ENCODE peak calls at places on chromosomes 13 and 19, in seven cellular contexts. Z, E, S, A, T, Q and D are unnamed samples.
A peak's percentile ranks its signal among the peaks of the same experiment; 100 is the strongest.

GRCh38 chr13:109941951-109942350 is 155.6 kb upstream of the IRS2 start:
- DNase-seq in Z (no peak), E (no peak), S (no peak), A (peak; percentile 28), T (no peak), Q (no peak), D (no peak)

GRCh38 chr13:97261254-97262015 is 39.3 kb downstream of the MBNL2 start:
- DNase-seq in Z (no peak), E (peak; percentile 47), S (no peak), A (no peak), T (no peak), Q (no peak), D (no peak)

GRCh38 chr19:4327877-4328242 is 10.8 kb downstream of the STAP2 start:
- DNase-seq in Z (no peak), E (no peak), S (no peak), A (no peak), T (no peak), Q (no peak), D (no peak)

GRCh38 chr19:33646306-33646705 is 24.6 kb downstream of the CHST8 start:
- DNase-seq in Z (no peak), E (no peak), S (no peak), A (no peak), T (no peak), Q (no peak), D (no peak)

GRCh38 chr13:24623141-24623665 is 57.0 kb upstream of the ATP12A start:
- DNase-seq in Z (no peak), E (no peak), S (no peak), A (no peak), T (no peak), Q (no peak), D (no peak)

GRCh38 chr19:32652893-32653625 is 21.9 kb downstream of the ANKRD27 start:
- DNase-seq in Z (no peak), E (no peak), S (peak; percentile 50), A (no peak), T (peak; percentile 17), Q (no peak), D (no peak)

GRCh38 chr19:21569497-21569870 is 64.1 kb downstream of the ZNF429 start:
- DNase-seq in Z (no peak), E (no peak), S (no peak), A (no peak), T (no peak), Q (no peak), D (no peak)

GRCh38 chr13:76222511-76222910 is 586.4 kb downstream of the LMO7 start:
- DNase-seq in Z (no peak), E (no peak), S (no peak), A (no peak), T (no peak), Q (no peak), D (no peak)

GRCh38 chr13:20492641-20493040 is 33.0 kb downstream of the CRYL1 start:
- DNase-seq in Z (peak; percentile 35), E (peak; percentile 55), S (no peak), A (peak; percentile 31), T (no peak), Q (no peak), D (peak; percentile 61)

GRCh38 chr19:6126335-6126974 is 9.0 kb upstream of the ACSBG2 start:
- DNase-seq in Z (no peak), E (peak; percentile 65), S (no peak), A (peak; percentile 58), T (no peak), Q (no peak), D (peak; percentile 67)

GRCh38 chr13:49208619-49209018 is 11.5 kb upstream of the MLNR start:
- DNase-seq in Z (no peak), E (no peak), S (no peak), A (no peak), T (no peak), Q (no peak), D (no peak)

GRCh38 chr13:43769552-43769951 is 17.2 kb downstream of the ENOX1 start:
- DNase-seq in Z (no peak), E (no peak), S (no peak), A (no peak), T (no peak), Q (no peak), D (no peak)

GRCh38 chr13:43664700-43665191 is 122.0 kb downstream of the ENOX1 start:
- DNase-seq in Z (no peak), E (no peak), S (no peak), A (peak; percentile 67), T (no peak), Q (no peak), D (no peak)

GRCh38 chr19:49497047-49497789 is 984 bp downstream of the RPS11 start:
- DNase-seq in Z (no peak), E (peak; percentile 57), S (peak; percentile 61), A (peak; percentile 43), T (peak; percentile 64), Q (no peak), D (peak; percentile 69)

GRCh38 chr13:29994911-29995601 is 144.6 kb upstream of the UBL3 start:
- DNase-seq in Z (no peak), E (no peak), S (no peak), A (no peak), T (peak; percentile 24), Q (no peak), D (no peak)

GRCh38 chr19:49224856-49225255 is 67.3 kb downstream of the TRPM4 start:
- DNase-seq in Z (no peak), E (no peak), S (peak; percentile 37), A (peak; percentile 63), T (no peak), Q (peak; percentile 71), D (no peak)

GRCh38 chr13:25181597-25181996 is 9.5 kb upstream of the AMER2 start:
- DNase-seq in Z (no peak), E (peak; percentile 50), S (no peak), A (no peak), T (no peak), Q (no peak), D (peak; percentile 44)

GRCh38 chr19:44848036-44848804 is 2.1 kb downstream of the NECTIN2 start:
- DNase-seq in Z (peak; percentile 12), E (no peak), S (no peak), A (peak; percentile 44), T (no peak), Q (no peak), D (no peak)

GRCh38 chr13:102914629-102914935 is 68.8 kb downstream of the ERCC5 start:
- DNase-seq in Z (no peak), E (no peak), S (no peak), A (no peak), T (no peak), Q (no peak), D (no peak)

GRCh38 chr13:102913924-102914628 is 68.2 kb downstream of the ERCC5 start:
- DNase-seq in Z (no peak), E (no peak), S (no peak), A (no peak), T (no peak), Q (no peak), D (no peak)

GRCh38 chr13:102917019-102917418 is 71.2 kb downstream of the ERCC5 start:
- DNase-seq in Z (no peak), E (no peak), S (no peak), A (no peak), T (no peak), Q (no peak), D (no peak)

GRCh38 chr13:102912599-102912998 is 66.8 kb downstream of the ERCC5 start:
- DNase-seq in Z (no peak), E (no peak), S (no peak), A (no peak), T (no peak), Q (no peak), D (no peak)

DNA sequence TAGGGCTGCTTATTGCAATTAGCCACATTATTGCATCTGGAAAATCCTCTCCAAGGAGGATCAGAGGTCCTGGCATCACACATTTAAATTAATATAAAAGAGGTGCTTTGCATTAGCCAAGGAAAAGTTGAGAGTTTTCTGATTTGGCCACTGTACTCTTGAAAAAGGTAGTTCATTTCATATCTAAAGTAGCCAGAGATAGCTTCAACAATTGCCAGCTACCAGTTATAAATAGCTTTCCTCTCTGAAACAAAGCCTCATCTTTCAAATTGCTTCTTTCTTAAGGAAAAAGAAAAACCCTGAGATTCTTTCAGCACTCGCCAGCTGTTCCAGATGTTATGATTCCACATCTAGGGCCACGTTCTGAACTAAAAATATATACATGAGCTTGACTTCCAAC is 69.6 kb downstream of the ERCC5 start:
- DNase-seq in Z (no peak), E (no peak), S (no peak), A (no peak), T (no peak), Q (no peak), D (no peak)
- TF ChIP-seq CTCF in Z (no peak), E (no peak), S (no peak), A (no peak), T (no peak), Q (no peak), D (no peak)

GRCh38 chr19:18322759-18323460 is at the start of gene LSM4:
- DNase-seq in Z (peak; percentile 97), E (peak; percentile 98), S (peak; percentile 99), A (peak; percentile 96), T (peak; percentile 96), Q (peak; percentile 98), D (peak; percentile 99)
- TF ChIP-seq CTCF in Z (peak; percentile 47), E (peak; percentile 34), S (peak; percentile 25), A (no peak), T (peak; percentile 46), Q (no peak), D (peak; percentile 61)

GRCh38 chr13:57716295-57716694 is 84.8 kb downstream of the PCDH17 start:
- DNase-seq in Z (no peak), E (no peak), S (no peak), A (no peak), T (no peak), Q (no peak), D (no peak)
- TF ChIP-seq CTCF in Z (no peak), E (no peak), S (no peak), A (no peak), T (no peak), Q (no peak), D (no peak)

GRCh38 chr19:15098505-15098904 is 8.7 kb upstream of the SYDE1 start:
- DNase-seq in Z (no peak), E (no peak), S (no peak), A (no peak), T (no peak), Q (no peak), D (no peak)

GRCh38 chr19:15104411-15104810 is 2.8 kb upstream of the SYDE1 start:
- DNase-seq in Z (no peak), E (no peak), S (no peak), A (no peak), T (no peak), Q (no peak), D (no peak)

GRCh38 chr19:15099017-15099582 is 8.1 kb upstream of the SYDE1 start:
- DNase-seq in Z (no peak), E (no peak), S (no peak), A (no peak), T (no peak), Q (no peak), D (no peak)

GRCh38 chr19:15104003-15104402 is 3.2 kb upstream of the SYDE1 start:
- DNase-seq in Z (no peak), E (no peak), S (no peak), A (no peak), T (no peak), Q (no peak), D (no peak)

DNA sequence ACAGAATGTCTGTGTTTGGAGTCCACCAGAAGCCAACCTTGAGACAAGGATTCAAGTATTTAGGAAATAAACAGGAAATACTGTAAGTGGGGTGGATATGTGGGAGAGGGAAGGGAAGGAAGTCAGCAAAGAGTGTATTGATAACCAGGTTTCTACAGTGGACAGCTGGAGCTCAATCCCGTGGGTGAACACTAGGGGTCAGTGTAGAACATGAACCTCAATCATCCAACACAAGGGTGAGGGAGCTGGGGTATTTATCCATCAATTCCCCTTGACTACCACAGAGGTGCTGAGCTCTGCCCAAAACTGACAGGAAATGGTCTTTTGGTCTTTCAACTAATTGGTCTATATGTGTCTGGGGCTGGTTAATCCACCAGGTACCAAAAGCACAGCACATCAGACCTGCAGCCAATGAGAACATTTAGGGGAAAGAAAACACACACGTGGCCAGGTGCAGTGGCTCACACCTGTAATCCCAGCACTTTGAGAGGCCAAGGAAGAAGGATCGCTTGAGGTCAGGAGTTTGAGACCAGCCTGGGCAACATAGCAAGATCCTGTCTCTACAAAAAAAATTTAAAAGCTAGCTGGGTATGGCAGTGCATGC is 5.6 kb upstream of the SYDE1 start:
- DNase-seq in Z (peak; percentile 44), E (peak; percentile 60), S (no peak), A (peak; percentile 25), T (peak; percentile 35), Q (no peak), D (peak; percentile 59)
- TF ChIP-seq CTCF in Z (peak; percentile 70), E (peak; percentile 35), S (peak; percentile 58), A (peak; percentile 85), T (peak; percentile 37), Q (peak; percentile 35), D (peak; percentile 63)